ENCODE peak calls at places on chromosome 2, in six cellular contexts. One of them, this sample, is unnamed.

GRCh38 chr2:238336151-238336550 is 15.8 kb downstream of the TRAF3IP1 start:
- DNase-seq in ELR: no peak
- DNase-seq in neural crest cell: no peak
- DNase-seq in iris pigment epithelial cell: peak
- DNase-seq in AG08396: no peak
- DNase-seq in stimulated activated CD4-positive, alpha-beta T cell treated with anti-CD3 and anti-CD28 coated beads, Interleukin-2, amount 100 ng/mL, for 48 hours: no peak
- DNase-seq in this sample: no peak

GRCh38 chr2:222290371-222290690 is 8.5 kb downstream of the PAX3 start:
- DNase-seq in stimulated activated CD4-positive, alpha-beta T cell treated with anti-CD3 and anti-CD28 coated beads, Interleukin-2, amount 100 ng/mL, for 48 hours: no peak
- DNase-seq in ELR: no peak
- DNase-seq in AG08396: no peak
- DNase-seq in iris pigment epithelial cell: no peak
- DNase-seq in neural crest cell: no peak
- DNase-seq in this sample: no peak

GRCh38 chr2:222795671-222796357 is 65.0 kb upstream of the ACSL3 start:
- DNase-seq in iris pigment epithelial cell: no peak
- DNase-seq in ELR: no peak
- DNase-seq in AG08396: no peak
- DNase-seq in neural crest cell: no peak
- DNase-seq in stimulated activated CD4-positive, alpha-beta T cell treated with anti-CD3 and anti-CD28 coated beads, Interleukin-2, amount 100 ng/mL, for 48 hours: no peak
- DNase-seq in this sample: no peak

GRCh38 chr2:235678712-235679111 is 184.9 kb downstream of the AGAP1 start:
- DNase-seq in iris pigment epithelial cell: no peak
- DNase-seq in ELR: no peak
- DNase-seq in neural crest cell: no peak
- DNase-seq in stimulated activated CD4-positive, alpha-beta T cell treated with anti-CD3 and anti-CD28 coated beads, Interleukin-2, amount 100 ng/mL, for 48 hours: no peak
- DNase-seq in AG08396: no peak
- DNase-seq in this sample: no peak

GRCh38 chr2:234957533-234958135 is 5.8 kb downstream of the SH3BP4 start:
- DNase-seq in AG08396: no peak
- DNase-seq in ELR: peak
- DNase-seq in neural crest cell: no peak
- DNase-seq in iris pigment epithelial cell: peak
- DNase-seq in stimulated activated CD4-positive, alpha-beta T cell treated with anti-CD3 and anti-CD28 coated beads, Interleukin-2, amount 100 ng/mL, for 48 hours: no peak
- DNase-seq in this sample: no peak

GRCh38 chr2:172082105-172082943 is 3.0 kb upstream of the DLX1 start:
- DNase-seq in ELR: no peak
- DNase-seq in neural crest cell: peak
- DNase-seq in AG08396: peak
- DNase-seq in iris pigment epithelial cell: no peak
- DNase-seq in stimulated activated CD4-positive, alpha-beta T cell treated with anti-CD3 and anti-CD28 coated beads, Interleukin-2, amount 100 ng/mL, for 48 hours: no peak
- DNase-seq in this sample: peak

GRCh38 chr2:151905963-151906632 is 77.9 kb upstream of the ARL5A start:
- DNase-seq in stimulated activated CD4-positive, alpha-beta T cell treated with anti-CD3 and anti-CD28 coated beads, Interleukin-2, amount 100 ng/mL, for 48 hours: no peak
- DNase-seq in ELR: no peak
- DNase-seq in iris pigment epithelial cell: no peak
- DNase-seq in neural crest cell: no peak
- DNase-seq in AG08396: no peak
- DNase-seq in this sample: peak

GRCh38 chr2:83471708-83472107 is 987.4 kb downstream of the SUCLG1 start:
- DNase-seq in AG08396: no peak
- DNase-seq in iris pigment epithelial cell: no peak
- DNase-seq in stimulated activated CD4-positive, alpha-beta T cell treated with anti-CD3 and anti-CD28 coated beads, Interleukin-2, amount 100 ng/mL, for 48 hours: no peak
- DNase-seq in ELR: no peak
- DNase-seq in neural crest cell: no peak
- DNase-seq in this sample: no peak

GRCh38 chr2:45978302-45978859 is 318.8 kb upstream of the EPAS1 start:
- DNase-seq in iris pigment epithelial cell: no peak
- DNase-seq in AG08396: no peak
- DNase-seq in neural crest cell: no peak
- DNase-seq in stimulated activated CD4-positive, alpha-beta T cell treated with anti-CD3 and anti-CD28 coated beads, Interleukin-2, amount 100 ng/mL, for 48 hours: no peak
- DNase-seq in ELR: no peak
- DNase-seq in this sample: no peak

GRCh38 chr2:24521162-24521857 is 30.3 kb downstream of the NCOA1 start:
- DNase-seq in ELR: no peak
- DNase-seq in neural crest cell: no peak
- DNase-seq in AG08396: no peak
- DNase-seq in stimulated activated CD4-positive, alpha-beta T cell treated with anti-CD3 and anti-CD28 coated beads, Interleukin-2, amount 100 ng/mL, for 48 hours: no peak
- DNase-seq in iris pigment epithelial cell: no peak
- DNase-seq in this sample: no peak

GRCh38 chr2:227411320-227411989 is 23.7 kb upstream of the SCYGR1 start:
- DNase-seq in stimulated activated CD4-positive, alpha-beta T cell treated with anti-CD3 and anti-CD28 coated beads, Interleukin-2, amount 100 ng/mL, for 48 hours: peak
- DNase-seq in neural crest cell: no peak
- DNase-seq in ELR: peak
- DNase-seq in AG08396: no peak
- DNase-seq in iris pigment epithelial cell: peak
- DNase-seq in this sample: peak

GRCh38 chr2:41024806-41025205 is 572.9 kb upstream of the SLC8A1 start:
- DNase-seq in iris pigment epithelial cell: no peak
- DNase-seq in stimulated activated CD4-positive, alpha-beta T cell treated with anti-CD3 and anti-CD28 coated beads, Interleukin-2, amount 100 ng/mL, for 48 hours: no peak
- DNase-seq in neural crest cell: no peak
- DNase-seq in ELR: no peak
- DNase-seq in AG08396: no peak
- DNase-seq in this sample: no peak

GRCh38 chr2:218991674-218992168 is 1.5 kb downstream of the CRYBA2 start:
- DNase-seq in stimulated activated CD4-positive, alpha-beta T cell treated with anti-CD3 and anti-CD28 coated beads, Interleukin-2, amount 100 ng/mL, for 48 hours: no peak
- DNase-seq in iris pigment epithelial cell: peak
- DNase-seq in ELR: peak
- DNase-seq in neural crest cell: no peak
- DNase-seq in AG08396: peak
- DNase-seq in this sample: peak

GRCh38 chr2:96869281-96869823 is 528 bp downstream of the SEMA4C start:
- DNase-seq in AG08396: peak
- DNase-seq in iris pigment epithelial cell: peak
- DNase-seq in neural crest cell: no peak
- DNase-seq in ELR: peak
- DNase-seq in stimulated activated CD4-positive, alpha-beta T cell treated with anti-CD3 and anti-CD28 coated beads, Interleukin-2, amount 100 ng/mL, for 48 hours: no peak
- DNase-seq in this sample: peak

GRCh38 chr2:177355874-177356273 is 36.7 kb upstream of the AGPS start:
- DNase-seq in ELR: no peak
- DNase-seq in neural crest cell: no peak
- DNase-seq in stimulated activated CD4-positive, alpha-beta T cell treated with anti-CD3 and anti-CD28 coated beads, Interleukin-2, amount 100 ng/mL, for 48 hours: no peak
- DNase-seq in AG08396: no peak
- DNase-seq in iris pigment epithelial cell: peak
- DNase-seq in this sample: no peak

GRCh38 chr2:156229724-156230362 is 102.7 kb downstream of the NR4A2 start:
- DNase-seq in ELR: no peak
- DNase-seq in stimulated activated CD4-positive, alpha-beta T cell treated with anti-CD3 and anti-CD28 coated beads, Interleukin-2, amount 100 ng/mL, for 48 hours: no peak
- DNase-seq in iris pigment epithelial cell: peak
- DNase-seq in AG08396: no peak
- DNase-seq in neural crest cell: no peak
- DNase-seq in this sample: no peak

GRCh38 chr2:239917128-239917956 is 107.8 kb downstream of the NDUFA10 start:
- DNase-seq in ELR: no peak
- DNase-seq in AG08396: no peak
- DNase-seq in iris pigment epithelial cell: peak
- DNase-seq in stimulated activated CD4-positive, alpha-beta T cell treated with anti-CD3 and anti-CD28 coated beads, Interleukin-2, amount 100 ng/mL, for 48 hours: no peak
- DNase-seq in neural crest cell: no peak
- DNase-seq in this sample: no peak

GRCh38 chr2:237207641-237208040 is 122.0 kb downstream of the COPS8 start:
- DNase-seq in AG08396: no peak
- DNase-seq in ELR: peak
- DNase-seq in neural crest cell: no peak
- DNase-seq in iris pigment epithelial cell: peak
- DNase-seq in stimulated activated CD4-positive, alpha-beta T cell treated with anti-CD3 and anti-CD28 coated beads, Interleukin-2, amount 100 ng/mL, for 48 hours: no peak
- DNase-seq in this sample: no peak

GRCh38 chr2:119106301-119106897 is 52.2 kb downstream of the C1QL2 start:
- DNase-seq in stimulated activated CD4-positive, alpha-beta T cell treated with anti-CD3 and anti-CD28 coated beads, Interleukin-2, amount 100 ng/mL, for 48 hours: peak
- DNase-seq in AG08396: peak
- DNase-seq in ELR: peak
- DNase-seq in neural crest cell: peak
- DNase-seq in iris pigment epithelial cell: peak
- DNase-seq in this sample: no peak

GRCh38 chr2:216372761-216373291 is 543 bp upstream of the MARCHF4 start:
- DNase-seq in iris pigment epithelial cell: peak
- DNase-seq in ELR: peak
- DNase-seq in stimulated activated CD4-positive, alpha-beta T cell treated with anti-CD3 and anti-CD28 coated beads, Interleukin-2, amount 100 ng/mL, for 48 hours: no peak
- DNase-seq in AG08396: peak
- DNase-seq in neural crest cell: no peak
- DNase-seq in this sample: no peak

GRCh38 chr2:127102464-127103242 is 4.3 kb downstream of the BIN1 start:
- DNase-seq in AG08396: no peak
- DNase-seq in stimulated activated CD4-positive, alpha-beta T cell treated with anti-CD3 and anti-CD28 coated beads, Interleukin-2, amount 100 ng/mL, for 48 hours: no peak
- DNase-seq in iris pigment epithelial cell: no peak
- DNase-seq in ELR: no peak
- DNase-seq in neural crest cell: no peak
- DNase-seq in this sample: no peak

GRCh38 chr2:209933499-209934458 is 68.7 kb upstream of the RPE start:
- DNase-seq in neural crest cell: no peak
- DNase-seq in AG08396: peak
- DNase-seq in ELR: peak
- DNase-seq in iris pigment epithelial cell: peak
- DNase-seq in stimulated activated CD4-positive, alpha-beta T cell treated with anti-CD3 and anti-CD28 coated beads, Interleukin-2, amount 100 ng/mL, for 48 hours: no peak
- DNase-seq in this sample: no peak

GRCh38 chr2:75527676-75528075 is 33.1 kb downstream of the EVA1A start:
- DNase-seq in iris pigment epithelial cell: peak
- DNase-seq in AG08396: no peak
- DNase-seq in neural crest cell: no peak
- DNase-seq in ELR: no peak
- DNase-seq in stimulated activated CD4-positive, alpha-beta T cell treated with anti-CD3 and anti-CD28 coated beads, Interleukin-2, amount 100 ng/mL, for 48 hours: no peak
- DNase-seq in this sample: no peak

This sample was measured in GM13977.